ENCODE peak calls at places on chromosome 13, in six cellular contexts. D is IMR-90, I is neuronal stem cell, U is H9, J is H1, C is trophoblast cell. Y is an unnamed sample.

GRCh38 chr13:110131424-110131823 is 175.5 kb downstream of the COL4A1 start:
- DNase-seq in J (no peak), I (no peak), C (no peak), U (no peak), D (no peak), Y (no peak)

GRCh38 chr13:62126400-62126799 is 710.8 kb upstream of the PCDH20 start:
- DNase-seq in D (no peak), U (no peak), C (no peak), I (no peak), J (no peak), Y (no peak)

GRCh38 chr13:110312669-110313031 is 5.6 kb downstream of the COL4A2 start:
- DNase-seq in I (no peak), D (peak; percentile 93), C (peak; percentile 98), U (peak; percentile 17), J (no peak), Y (peak; percentile 90)

GRCh38 chr13:76992548-76993001 is 694 bp downstream of the CLN5 start:
- DNase-seq in J (no peak), I (peak; percentile 5), C (peak; percentile 83), D (peak; percentile 23), U (no peak), Y (peak; percentile 75)

GRCh38 chr13:26442541-26442940 is 114.9 kb upstream of the WASF3 start:
- DNase-seq in D (peak; percentile 82), U (no peak), J (no peak), I (no peak), C (peak; percentile 38), Y (peak; percentile 74)

GRCh38 chr13:42981317-42981716 is 10.7 kb downstream of the EPSTI1 start:
- DNase-seq in J (no peak), U (no peak), I (no peak), C (no peak), D (peak; percentile 54), Y (no peak)

GRCh38 chr13:113546571-113547247 is 37.8 kb upstream of the TFDP1 start:
- DNase-seq in U (no peak), I (no peak), C (no peak), D (peak; percentile 28), J (no peak), Y (no peak)

GRCh38 chr13:94335786-94336357 is 143.6 kb downstream of the DCT start:
- DNase-seq in U (no peak), I (no peak), C (no peak), J (no peak), D (peak; percentile 28), Y (no peak)

GRCh38 chr13:45055198-45055901 is 65.0 kb upstream of the GTF2F2 start:
- DNase-seq in D (peak; percentile 93), C (no peak), I (no peak), J (no peak), U (no peak), Y (peak; percentile 77)

GRCh38 chr13:31008400-31009115 is 76.1 kb downstream of the TEX26 start:
- DNase-seq in J (no peak), C (no peak), I (no peak), U (no peak), D (peak; percentile 48), Y (peak; percentile 49)

GRCh38 chr13:103335226-103335625 is 269.0 kb upstream of the SLC10A2 start:
- DNase-seq in J (no peak), C (no peak), I (no peak), D (no peak), U (no peak), Y (no peak)

GRCh38 chr13:84867246-84867645 is 932.0 kb downstream of the SLITRK6 start:
- DNase-seq in J (no peak), I (no peak), C (no peak), U (no peak), D (no peak), Y (no peak)

GRCh38 chr13:84870190-84870589 is 929.0 kb downstream of the SLITRK6 start:
- DNase-seq in D (no peak), I (no peak), J (no peak), U (peak; percentile 54), C (no peak), Y (no peak)

GRCh38 chr13:84864341-84864740 is 934.9 kb downstream of the SLITRK6 start:
- DNase-seq in J (no peak), U (no peak), C (no peak), D (no peak), I (no peak), Y (no peak)
- H3K23ac ChIP-seq in J (no peak overlapping the region), U (no peak overlapping the region), C (no peak overlapping the region), D (no peak overlapping the region), I (no peak overlapping the region), Y (no peak overlapping the region)

GRCh38 chr13:66414196-66414800 is 815.8 kb downstream of the PCDH9 start:
- DNase-seq in C (no peak), U (no peak), I (no peak), J (no peak), D (no peak), Y (peak; percentile 7)
- H3K14ac ChIP-seq in C (no peak overlapping the region), U (no peak overlapping the region), I (no peak overlapping the region), J (no peak overlapping the region), D (no peak overlapping the region), Y (no peak overlapping the region)

GRCh38 chr13:67343777-67344176 is 113.6 kb upstream of the PCDH9 start:
- DNase-seq in J (no peak), D (no peak), C (no peak), I (no peak), U (no peak), Y (no peak)
- H3K23ac ChIP-seq in J (no peak overlapping the region), D (no peak overlapping the region), C (no peak overlapping the region), I (no peak overlapping the region), U (no peak overlapping the region), Y (no peak overlapping the region)

DNA sequence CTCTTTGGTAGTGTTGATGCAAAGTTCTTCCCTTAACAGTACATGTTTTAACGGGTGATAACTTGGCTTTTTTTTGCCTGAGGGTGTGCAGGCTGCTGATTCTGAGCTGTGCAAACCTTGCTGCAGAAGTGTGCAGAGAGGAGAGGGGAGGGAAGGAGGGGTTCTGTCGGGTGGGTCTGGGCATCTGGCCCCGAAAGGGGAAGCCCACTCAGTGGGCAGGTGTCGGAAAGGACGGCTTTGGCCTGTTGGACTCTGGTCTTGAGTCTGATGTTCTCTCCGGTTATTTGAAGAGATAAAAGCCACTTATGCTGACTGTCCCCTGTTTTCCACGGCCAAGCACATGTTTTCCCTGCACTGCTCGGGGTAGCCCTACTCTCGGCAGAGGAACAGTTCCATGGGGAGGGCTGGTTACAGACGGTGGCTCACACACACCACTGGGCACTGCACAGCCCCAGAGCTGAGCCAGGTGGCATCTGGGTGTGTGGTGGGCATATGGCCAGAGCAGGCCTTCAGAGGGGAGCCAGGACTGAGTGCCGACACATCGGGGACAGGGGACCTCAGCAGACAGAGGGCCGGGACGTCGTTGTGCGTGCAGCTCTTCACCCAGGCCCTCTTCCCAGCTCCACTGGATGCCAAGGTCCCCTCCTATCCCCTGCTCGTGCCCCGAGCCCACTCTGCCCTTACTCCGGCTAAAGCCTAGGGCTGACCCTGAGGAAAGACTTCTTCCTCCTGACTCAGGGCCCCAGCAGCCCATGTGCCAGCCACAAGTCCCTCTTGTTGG is 93.2 kb downstream of the TEX29 start:
- DNase-seq in I (no peak), U (no peak), J (no peak), C (no peak), D (no peak), Y (no peak)
- H3K14ac ChIP-seq in I (peak overlapping the region; percentile 47), U (no peak overlapping the region), J (no peak overlapping the region), C (no peak overlapping the region), D (no peak overlapping the region), Y (no peak overlapping the region)

GRCh38 chr13:64029343-64030093 is 2613.9 kb upstream of the PCDH20 start:
- DNase-seq in C (no peak), D (no peak), I (no peak), U (no peak), J (no peak), Y (no peak)
- H3K23ac ChIP-seq in C (no peak overlapping the region), D (no peak overlapping the region), I (no peak overlapping the region), U (no peak overlapping the region), J (no peak overlapping the region), Y (no peak overlapping the region)

GRCh38 chr13:68535329-68535728 is 1305.2 kb upstream of the PCDH9 start:
- DNase-seq in D (no peak), I (no peak), U (no peak), J (no peak), C (no peak), Y (no peak)
- H3K14ac ChIP-seq in D (no peak overlapping the region), I (no peak overlapping the region), U (no peak overlapping the region), J (no peak overlapping the region), C (no peak overlapping the region), Y (no peak overlapping the region)

GRCh38 chr13:112453874-112454647 is 77.9 kb downstream of the SPACA7 start:
- DNase-seq in I (no peak), C (no peak), J (no peak), D (no peak), U (peak; percentile 25), Y (no peak)
- H3K23ac ChIP-seq in I (peak overlapping the region; percentile 27), C (no peak overlapping the region), J (no peak overlapping the region), D (no peak overlapping the region), U (no peak overlapping the region), Y (no peak overlapping the region)

DNA sequence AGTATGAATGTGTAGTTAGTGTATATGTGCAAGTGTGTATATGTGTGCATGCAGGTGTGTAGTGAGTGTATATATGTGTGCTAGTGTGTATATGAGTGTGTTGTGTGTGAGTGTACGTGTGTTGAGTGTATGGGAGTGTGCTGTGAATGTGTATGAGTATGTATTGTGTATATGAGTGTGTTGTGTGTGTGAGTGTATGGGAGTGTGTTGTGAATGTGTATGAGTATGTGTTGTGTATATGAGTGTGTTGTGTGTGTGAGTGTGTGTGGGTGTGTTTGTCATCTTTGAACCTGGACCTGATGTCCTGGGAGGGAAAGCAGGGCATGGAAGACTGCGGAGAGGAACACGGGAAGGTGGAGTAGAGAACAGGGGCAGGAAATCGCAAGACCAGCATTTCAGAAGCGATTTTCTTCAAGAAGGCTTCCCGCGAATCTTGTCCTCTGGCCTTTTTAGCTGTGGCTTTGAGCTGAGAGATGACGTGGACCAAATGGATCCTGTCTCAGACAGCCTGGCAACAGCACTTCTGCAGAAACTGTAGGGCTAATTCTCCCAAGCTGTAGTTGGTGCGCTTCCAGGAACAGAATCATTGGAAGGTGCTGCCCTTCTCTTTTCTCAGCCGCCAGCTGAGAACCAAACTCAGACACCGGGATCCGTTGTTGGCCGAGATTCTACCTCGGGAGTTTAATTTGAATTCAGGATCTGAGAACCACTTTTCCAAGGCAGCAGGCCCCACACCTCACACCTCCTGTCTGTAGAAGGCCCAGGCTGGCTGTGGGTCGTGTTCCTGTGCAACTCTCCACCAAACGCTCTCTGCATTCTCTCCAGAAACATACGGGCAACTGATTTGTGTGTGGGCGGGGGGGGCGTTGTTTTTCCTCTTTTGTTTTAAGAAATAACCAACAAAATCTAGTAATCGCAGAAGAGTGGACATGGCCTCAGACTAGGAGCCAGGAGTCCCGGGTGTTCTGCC is 94.7 kb upstream of the RAP2A start:
- DNase-seq in U (no peak), D (peak; percentile 98), J (no peak), C (peak; percentile 55), I (no peak), Y (peak; percentile 67)
- H3K14ac ChIP-seq in U (no peak overlapping the region), D (peak overlapping the region; percentile 94), J (no peak overlapping the region), C (no peak overlapping the region), I (no peak overlapping the region), Y (no peak overlapping the region)

Y was measured in mesenchymal stem cell.